ENCODE peak calls at places on chromosomes 7 and 10, in eight cellular contexts. W is cardiac fibroblast, Q is omental fat pad, D is MM.1S, H is mucosa of descending colon, B is PC-9, A is spleen, N is chondrocyte. X is an unnamed sample.

GRCh38 chr7:120733143-120733542 is 124.8 kb downstream of the TSPAN12 start:
- DNase-seq in W (peak; percentile 90), Q (no peak), D (no peak), H (no peak), B (no peak), A (no peak), N (no peak), X (no peak)

GRCh38 chr10:124733566-124734245 is 10.5 kb downstream of the FAM53B start:
- DNase-seq in W (no peak), Q (no peak), D (peak; percentile 25), H (peak; percentile 23), B (no peak), A (no peak), N (no peak), X (no peak)

GRCh38 chr10:5665380-5666323 is 743 bp downstream of the ASB13 start:
- DNase-seq in W (peak; percentile 18), Q (no peak), D (no peak), H (peak; percentile 47), B (peak; percentile 17), A (peak; percentile 84), N (no peak), X (peak; percentile 28)

GRCh38 chr10:123882681-123883445 is 8.7 kb downstream of the CPXM2 start:
- DNase-seq in W (no peak), Q (no peak), D (no peak), H (no peak), B (no peak), A (no peak), N (peak; percentile 36), X (no peak)

GRCh38 chr7:35831208-35831607 is 30.4 kb downstream of the SEPTIN7 start:
- DNase-seq in W (no peak), Q (no peak), D (no peak), H (no peak), B (no peak), A (no peak), N (no peak), X (no peak)

GRCh38 chr7:20504060-20504459 is 111.4 kb upstream of the ABCB5 start:
- DNase-seq in W (no peak), Q (no peak), D (no peak), H (no peak), B (no peak), A (no peak), N (no peak), X (no peak)

GRCh38 chr10:124087672-124088634 is 5.4 kb downstream of the CHST15 start:
- DNase-seq in W (no peak), Q (no peak), D (peak; percentile 26), H (peak; percentile 81), B (no peak), A (no peak), N (no peak), X (no peak)

GRCh38 chr10:45035673-45036072 is 35.0 kb downstream of the ZNF22 start:
- DNase-seq in W (no peak), Q (no peak), D (no peak), H (no peak), B (no peak), A (no peak), N (no peak), X (no peak)

GRCh38 chr7:105617280-105618015 is 36.2 kb upstream of the EFCAB10 start:
- DNase-seq in W (no peak), Q (no peak), D (no peak), H (no peak), B (no peak), A (no peak), N (no peak), X (no peak)

GRCh38 chr10:124641282-124642075 is 102.7 kb downstream of the FAM53B start:
- DNase-seq in W (peak; percentile 58), Q (no peak), D (no peak), H (peak; percentile 29), B (no peak), A (peak; percentile 76), N (no peak), X (peak; percentile 75)

GRCh38 chr10:33136271-33136670 is 178.2 kb upstream of the ITGB1 start:
- DNase-seq in W (no peak), Q (no peak), D (no peak), H (no peak), B (no peak), A (no peak), N (no peak), X (no peak)

GRCh38 chr7:151114151-151115090 is 28.1 kb downstream of the AGAP3 start:
- DNase-seq in W (no peak), Q (no peak), D (no peak), H (no peak), B (peak; percentile 51), A (no peak), N (no peak), X (peak; percentile 75)

GRCh38 chr10:11846542-11846941 is 23.4 kb downstream of the PROSER2 start:
- DNase-seq in W (peak; percentile 12), Q (no peak), D (no peak), H (no peak), B (no peak), A (no peak), N (no peak), X (no peak)

GRCh38 chr10:42952931-42953683 is 123.8 kb upstream of the RET start:
- DNase-seq in W (no peak), Q (peak; percentile 18), D (no peak), H (no peak), B (no peak), A (peak; percentile 43), N (peak; percentile 84), X (no peak)

GRCh38 chr10:73838008-73838567 is 26.7 kb upstream of the NDST2 start:
- DNase-seq in W (no peak), Q (no peak), D (no peak), H (no peak), B (no peak), A (no peak), N (no peak), X (no peak)

GRCh38 chr10:96338279-96338925 is 20.4 kb downstream of the OPALIN start:
- DNase-seq in W (no peak), Q (no peak), D (no peak), H (no peak), B (no peak), A (no peak), N (no peak), X (no peak)

GRCh38 chr10:62992145-62992721 is 140.9 kb upstream of the NRBF2 start:
- DNase-seq in W (peak; percentile 89), Q (no peak), D (no peak), H (peak; percentile 2), B (no peak), A (no peak), N (no peak), X (peak; percentile 60)

GRCh38 chr7:69808401-69808800 is 210.1 kb downstream of the AUTS2 start:
- DNase-seq in W (no peak), Q (no peak), D (no peak), H (no peak), B (no peak), A (no peak), N (no peak), X (no peak)

GRCh38 chr10:119205926-119206602 is 1.3 kb upstream of the GRK5 start:
- DNase-seq in W (no peak), Q (no peak), D (peak; percentile 39), H (peak; percentile 69), B (no peak), A (peak; percentile 93), N (peak; percentile 60), X (peak; percentile 63)

GRCh38 chr10:73762915-73763314 is 18.7 kb downstream of the SEC24C start:
- DNase-seq in W (peak; percentile 53), Q (no peak), D (no peak), H (no peak), B (no peak), A (no peak), N (no peak), X (no peak)

GRCh38 chr7:128738570-128739047 is 550 bp upstream of the CALU start:
- DNase-seq in W (no peak), Q (no peak), D (no peak), H (no peak), B (no peak), A (no peak), N (no peak), X (peak; percentile 35)

DNA sequence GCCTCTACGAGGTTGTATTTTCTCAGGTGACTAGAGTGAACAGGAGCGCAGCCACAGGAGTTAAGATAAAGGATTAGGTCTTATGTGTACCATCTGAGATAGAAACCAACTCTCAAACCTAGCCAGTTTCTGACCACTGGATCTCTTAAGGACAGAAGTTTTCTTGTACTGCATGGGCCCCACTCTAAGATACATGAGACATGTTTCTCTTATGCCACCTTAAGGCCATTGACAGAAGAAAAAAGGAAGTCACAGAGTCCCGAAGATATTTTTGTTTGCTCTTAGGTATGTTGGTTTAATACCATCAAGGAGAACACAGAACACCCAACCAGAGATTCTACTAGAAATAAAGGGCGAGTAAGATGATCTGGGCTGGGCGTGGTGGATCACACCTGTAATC is 335.8 kb downstream of the FRMD4A start:
- DNase-seq in W (no peak), Q (no peak), D (no peak), H (no peak), B (no peak), A (no peak), N (no peak), X (no peak)
- TF ChIP-seq CTCF in W (no peak), Q (no peak), D (no peak), H (no peak), B (no peak), A (no peak), N (peak; percentile 34), X (peak; percentile 19)

GRCh38 chr7:44109991-44110390 is 5.8 kb downstream of the AEBP1 start:
- DNase-seq in W (no peak), Q (no peak), D (no peak), H (no peak), B (no peak), A (no peak), N (no peak), X (no peak)

GRCh38 chr7:44107116-44107960 is 3.2 kb downstream of the AEBP1 start:
- DNase-seq in W (no peak), Q (no peak), D (no peak), H (no peak), B (no peak), A (peak; percentile 58), N (peak; percentile 85), X (no peak)

GRCh38 chr7:44110724-44111635 is 6.8 kb downstream of the AEBP1 start:
- DNase-seq in W (no peak), Q (no peak), D (no peak), H (no peak), B (no peak), A (no peak), N (no peak), X (no peak)

GRCh38 chr7:44107961-44108767 is 4.0 kb downstream of the AEBP1 start:
- DNase-seq in W (no peak), Q (no peak), D (no peak), H (no peak), B (no peak), A (peak; percentile 69), N (no peak), X (no peak)

GRCh38 chr7:44108768-44109750 is 4.9 kb downstream of the AEBP1 start:
- DNase-seq in W (no peak), Q (no peak), D (no peak), H (no peak), B (no peak), A (no peak), N (no peak), X (peak; percentile 36)
- TF ChIP-seq CTCF in W (peak; percentile 3), Q (no peak), D (peak; percentile 6), H (no peak), B (no peak), A (no peak), N (peak; percentile 17), X (no peak)

GRCh38 chr7:52781250-52781649 is 254.2 kb upstream of the POM121L12 start:
- DNase-seq in W (no peak), Q (no peak), D (no peak), H (peak; percentile 45), B (no peak), A (no peak), N (no peak), X (no peak)
- TF ChIP-seq CTCF in W (no peak), Q (no peak), D (no peak), H (no peak), B (no peak), A (no peak), N (no peak), X (no peak)

GRCh38 chr7:34776748-34777358 is 118.8 kb downstream of the NPSR1 start:
- DNase-seq in W (no peak), Q (no peak), D (no peak), H (no peak), B (no peak), A (no peak), N (no peak), X (no peak)
- TF ChIP-seq CTCF in W (no peak), Q (no peak), D (no peak), H (no peak), B (no peak), A (no peak), N (no peak), X (no peak)